ENCODE peak calls at places on chromosomes 16 and 17, in six cellular contexts. F is uterus, N is H54, H is T47D, W is HuH-7.5, U is upper lobe of right lung. T is an unnamed sample.

GRCh38 chr16:50278251-50278650 is 11.9 kb downstream of the ADCY7 start:
- DNase-seq in H (no peak), F (no peak), N (no peak), U (no peak), W (no peak), T (no peak)

GRCh38 chr17:79987187-79987889 is 48.3 kb downstream of the TBC1D16 start:
- DNase-seq in N (no peak), F (no peak), U (no peak), W (peak; percentile 47), H (no peak), T (no peak)

GRCh38 chr16:48963901-48964615 is 317.6 kb downstream of the CBLN1 start:
- DNase-seq in F (no peak), H (no peak), N (peak; percentile 70), W (no peak), U (no peak), T (no peak)

GRCh38 chr17:78883533-78884131 is 19.4 kb downstream of the CEP295NL start:
- DNase-seq in H (no peak), U (peak; percentile 80), F (peak; percentile 92), W (peak; percentile 42), N (peak; percentile 93), T (no peak)

GRCh38 chr17:76027159-76027839 is at the start of gene EVPL:
- DNase-seq in H (peak; percentile 83), F (no peak), W (no peak), N (no peak), U (peak; percentile 95), T (no peak)

GRCh38 chr17:80294210-80294609 is 33.6 kb downstream of the RNF213 start:
- DNase-seq in U (no peak), F (no peak), W (no peak), N (no peak), H (no peak), T (no peak)

GRCh38 chr17:32320847-32321246 is 21.1 kb downstream of the C17orf75 start:
- DNase-seq in U (no peak), F (no peak), N (no peak), H (no peak), W (no peak), T (no peak)

GRCh38 chr17:3588104-3588503 is 21.1 kb downstream of the TRPV1 start:
- DNase-seq in N (no peak), W (no peak), U (no peak), H (no peak), F (no peak), T (no peak)

GRCh38 chr17:9024497-9024896 is 3.2 kb downstream of the NTN1 start:
- DNase-seq in H (no peak), W (no peak), N (no peak), U (no peak), F (no peak), T (no peak)

GRCh38 chr17:76150712-76151622 is 9.9 kb upstream of the FOXJ1 start:
- DNase-seq in W (no peak), H (no peak), N (no peak), F (no peak), U (no peak), T (no peak)

GRCh38 chr16:50808929-50809538 is 67.1 kb downstream of the CYLD start:
- DNase-seq in N (no peak), H (no peak), F (no peak), U (no peak), W (no peak), T (no peak)

GRCh38 chr16:79316004-79316458 is 284.5 kb downstream of the MAF start:
- DNase-seq in N (no peak), H (no peak), F (no peak), U (no peak), W (no peak), T (no peak)

GRCh38 chr16:31052131-31052530 is 18.8 kb downstream of the STX4 start:
- DNase-seq in N (peak; percentile 91), W (no peak), H (no peak), U (no peak), F (no peak), T (no peak)

GRCh38 chr16:86996081-86996480 is 321.1 kb downstream of the C16orf95 start:
- DNase-seq in F (no peak), N (no peak), U (no peak), W (no peak), H (no peak), T (no peak)

GRCh38 chr17:70295732-70296131 is 126.4 kb downstream of the KCNJ2 start:
- DNase-seq in N (no peak), H (no peak), W (no peak), U (no peak), F (no peak), T (no peak)

GRCh38 chr17:76089680-76090516 is 10.9 kb downstream of the ZACN start:
- DNase-seq in H (no peak), F (no peak), U (no peak), W (no peak), N (no peak), T (peak; percentile 11)

GRCh38 chr17:30894236-30894635 is 11.8 kb downstream of the TEFM start:
- DNase-seq in H (no peak), W (no peak), N (no peak), U (no peak), F (no peak), T (no peak)

GRCh38 chr17:45108595-45109521 is 23.5 kb downstream of the PLCD3 start:
- DNase-seq in N (no peak), H (no peak), U (no peak), W (no peak), F (no peak), T (no peak)

GRCh38 chr17:3681565-3681964 is 13.0 kb downstream of the EMC6 start:
- DNase-seq in U (no peak), F (no peak), H (no peak), N (no peak), W (no peak), T (no peak)

GRCh38 chr17:2192367-2193028 is 111.1 kb downstream of the SMG6 start:
- DNase-seq in F (peak; percentile 58), H (no peak), N (peak; percentile 66), W (no peak), U (no peak), T (no peak)

GRCh38 chr16:28538733-28539596 is at the start of gene NUPR1:
- DNase-seq in U (peak; percentile 93), W (no peak), N (peak; percentile 86), F (peak; percentile 99), H (peak; percentile 85), T (no peak)

GRCh38 chr16:1486551-1487390 is 2.0 kb downstream of the PTX4 start:
- DNase-seq in W (no peak), U (no peak), N (no peak), F (no peak), H (no peak), T (no peak)

GRCh38 chr16:4660454-4661007 is 32.8 kb upstream of the NUDT16L1 start:
- DNase-seq in N (no peak), W (no peak), H (no peak), U (peak; percentile 91), F (peak; percentile 78), T (no peak)

GRCh38 chr17:80063815-80064585 is 27.6 kb downstream of the CCDC40 start:
- DNase-seq in F (peak; percentile 71), H (no peak), N (peak; percentile 84), U (peak; percentile 79), W (no peak), T (no peak)

GRCh38 chr17:58005031-58005727 is 1.9 kb downstream of the SRSF1 start:
- DNase-seq in W (no peak), U (no peak), F (no peak), H (no peak), N (no peak), T (no peak)

GRCh38 chr17:82922646-82923045 is 82.8 kb upstream of the ZNF750 start:
- DNase-seq in H (no peak), N (no peak), U (peak; percentile 57), W (no peak), F (no peak), T (no peak)

GRCh38 chr17:43732961-43733360 is 25.6 kb downstream of the SOST start:
- DNase-seq in W (no peak), N (no peak), F (no peak), H (no peak), U (no peak), T (no peak)

T was measured in D721Med.